ENCODE peak calls at places on chromosomes 11 and 22, in four cellular contexts. One of them, this sample, is unnamed.

GRCh38 chr11:36357831-36358230 is 61.7 kb downstream of the PRR5L start:
- DNase-seq in GM04503: no peak
- DNase-seq in NCI-H446 treated with DMSO at 0.1 percent for 48 hours: no peak
- DNase-seq in RPMI8226: no peak
- DNase-seq in this sample: no peak

GRCh38 chr22:43152355-43153071 is 1.2 kb downstream of the TSPO start:
- DNase-seq in GM04503: no peak
- DNase-seq in NCI-H446 treated with DMSO at 0.1 percent for 48 hours: peak
- DNase-seq in RPMI8226: peak
- DNase-seq in this sample: peak

GRCh38 chr11:69157822-69158231 is 2.1 kb downstream of the SMIM38 start:
- DNase-seq in GM04503: no peak
- DNase-seq in NCI-H446 treated with DMSO at 0.1 percent for 48 hours: no peak
- DNase-seq in RPMI8226: no peak
- DNase-seq in this sample: no peak

GRCh38 chr11:3949132-3949531 is 93.7 kb downstream of the STIM1 start:
- DNase-seq in GM04503: no peak
- DNase-seq in NCI-H446 treated with DMSO at 0.1 percent for 48 hours: no peak
- DNase-seq in RPMI8226: peak
- DNase-seq in this sample: no peak

GRCh38 chr11:95289378-95289777 is 58.4 kb upstream of the SESN3 start:
- DNase-seq in GM04503: no peak
- DNase-seq in NCI-H446 treated with DMSO at 0.1 percent for 48 hours: no peak
- DNase-seq in RPMI8226: no peak
- DNase-seq in this sample: no peak

GRCh38 chr11:65558002-65558784 is at the start of gene LTBP3:
- DNase-seq in GM04503: no peak
- DNase-seq in NCI-H446 treated with DMSO at 0.1 percent for 48 hours: peak
- DNase-seq in RPMI8226: peak
- DNase-seq in this sample: peak

GRCh38 chr22:23047742-23048141 is 22.6 kb upstream of the GNAZ start:
- DNase-seq in GM04503: no peak
- DNase-seq in NCI-H446 treated with DMSO at 0.1 percent for 48 hours: no peak
- DNase-seq in RPMI8226: no peak
- DNase-seq in this sample: no peak

GRCh38 chr22:37274380-37274862 is 7.9 kb upstream of the CYTH4 start:
- DNase-seq in GM04503: no peak
- DNase-seq in NCI-H446 treated with DMSO at 0.1 percent for 48 hours: no peak
- DNase-seq in RPMI8226: peak
- DNase-seq in this sample: no peak

GRCh38 chr11:46920709-46921108 is 2.4 kb upstream of the LRP4 start:
- DNase-seq in GM04503: peak
- DNase-seq in NCI-H446 treated with DMSO at 0.1 percent for 48 hours: peak
- DNase-seq in RPMI8226: no peak
- DNase-seq in this sample: no peak

GRCh38 chr22:27748355-27749168 is 53.0 kb downstream of the MN1 start:
- DNase-seq in GM04503: peak
- DNase-seq in NCI-H446 treated with DMSO at 0.1 percent for 48 hours: no peak
- DNase-seq in RPMI8226: no peak
- DNase-seq in this sample: peak

GRCh38 chr11:64096835-64097234 is 61.1 kb downstream of the FLRT1 start:
- DNase-seq in GM04503: no peak
- DNase-seq in NCI-H446 treated with DMSO at 0.1 percent for 48 hours: no peak
- DNase-seq in RPMI8226: no peak
- DNase-seq in this sample: no peak

GRCh38 chr11:8329961-8330361 is 66.3 kb upstream of the LMO1 start:
- DNase-seq in GM04503: no peak
- DNase-seq in NCI-H446 treated with DMSO at 0.1 percent for 48 hours: no peak
- DNase-seq in RPMI8226: no peak
- DNase-seq in this sample: no peak

GRCh38 chr11:70883973-70884688 is 368.2 kb downstream of the SHANK2 start:
- DNase-seq in GM04503: no peak
- DNase-seq in NCI-H446 treated with DMSO at 0.1 percent for 48 hours: no peak
- DNase-seq in RPMI8226: no peak
- DNase-seq in this sample: no peak

GRCh38 chr11:9754041-9754471 is 90.2 kb downstream of the SWAP70 start:
- DNase-seq in GM04503: no peak
- DNase-seq in NCI-H446 treated with DMSO at 0.1 percent for 48 hours: no peak
- DNase-seq in RPMI8226: no peak
- DNase-seq in this sample: no peak

GRCh38 chr11:95267814-95268213 is 36.8 kb upstream of the SESN3 start:
- DNase-seq in GM04503: no peak
- DNase-seq in NCI-H446 treated with DMSO at 0.1 percent for 48 hours: no peak
- DNase-seq in RPMI8226: no peak
- DNase-seq in this sample: no peak

GRCh38 chr22:43053176-43053575 is 36.0 kb downstream of the TTLL1 start:
- DNase-seq in GM04503: no peak
- DNase-seq in NCI-H446 treated with DMSO at 0.1 percent for 48 hours: no peak
- DNase-seq in RPMI8226: no peak
- DNase-seq in this sample: no peak

GRCh38 chr22:50148991-50149721 is 21.4 kb upstream of the PANX2 start:
- DNase-seq in GM04503: no peak
- DNase-seq in NCI-H446 treated with DMSO at 0.1 percent for 48 hours: peak
- DNase-seq in RPMI8226: peak
- DNase-seq in this sample: peak

GRCh38 chr22:46969491-46969890 is 207.0 kb downstream of the TBC1D22A start:
- DNase-seq in GM04503: no peak
- DNase-seq in NCI-H446 treated with DMSO at 0.1 percent for 48 hours: no peak
- DNase-seq in RPMI8226: no peak
- DNase-seq in this sample: no peak

GRCh38 chr11:105774899-105775298 is 165.0 kb downstream of the GRIA4 start:
- DNase-seq in GM04503: no peak
- DNase-seq in NCI-H446 treated with DMSO at 0.1 percent for 48 hours: no peak
- DNase-seq in RPMI8226: no peak
- DNase-seq in this sample: no peak

GRCh38 chr11:129767827-129768226 is 47.8 kb upstream of the TMEM45B start:
- DNase-seq in GM04503: no peak
- DNase-seq in NCI-H446 treated with DMSO at 0.1 percent for 48 hours: no peak
- DNase-seq in RPMI8226: no peak
- DNase-seq in this sample: no peak

GRCh38 chr11:17498475-17498874 is 21.8 kb upstream of the ABCC8 start:
- DNase-seq in GM04503: no peak
- DNase-seq in NCI-H446 treated with DMSO at 0.1 percent for 48 hours: no peak
- DNase-seq in RPMI8226: peak
- DNase-seq in this sample: no peak

GRCh38 chr22:43300891-43301676 is 42.1 kb downstream of the SCUBE1 start:
- DNase-seq in GM04503: no peak
- DNase-seq in NCI-H446 treated with DMSO at 0.1 percent for 48 hours: no peak
- DNase-seq in RPMI8226: no peak
- DNase-seq in this sample: no peak

GRCh38 chr22:35549338-35549737 is 8.7 kb downstream of the RASD2 start:
- DNase-seq in GM04503: no peak
- DNase-seq in NCI-H446 treated with DMSO at 0.1 percent for 48 hours: peak
- DNase-seq in RPMI8226: no peak
- DNase-seq in this sample: no peak

GRCh38 chr11:12811861-12812260 is 137.6 kb downstream of the TEAD1 start:
- DNase-seq in GM04503: no peak
- DNase-seq in NCI-H446 treated with DMSO at 0.1 percent for 48 hours: no peak
- DNase-seq in RPMI8226: no peak
- DNase-seq in this sample: no peak

GRCh38 chr11:78270993-78271392 is 82.3 kb downstream of the USP35 start:
- DNase-seq in GM04503: no peak
- DNase-seq in NCI-H446 treated with DMSO at 0.1 percent for 48 hours: no peak
- DNase-seq in RPMI8226: no peak
- DNase-seq in this sample: no peak

GRCh38 chr22:39908737-39909136 is 7.9 kb downstream of the GRAP2 start:
- DNase-seq in GM04503: no peak
- DNase-seq in NCI-H446 treated with DMSO at 0.1 percent for 48 hours: no peak
- DNase-seq in RPMI8226: no peak
- DNase-seq in this sample: no peak

GRCh38 chr11:79220171-79220570 is 220.7 kb downstream of the TENM4 start:
- DNase-seq in GM04503: no peak
- DNase-seq in NCI-H446 treated with DMSO at 0.1 percent for 48 hours: no peak
- DNase-seq in RPMI8226: no peak
- DNase-seq in this sample: no peak

GRCh38 chr11:55847453-55847852 is 8.9 kb downstream of the OR5D16 start:
- DNase-seq in GM04503: no peak
- DNase-seq in NCI-H446 treated with DMSO at 0.1 percent for 48 hours: no peak
- DNase-seq in RPMI8226: no peak
- DNase-seq in this sample: no peak